ENCODE peak calls at places on chromosome 17, in seven cellular contexts. Z, F, G, Y, E, I and O are unnamed samples.

GRCh38 chr17:80388175-80388574 is 26.8 kb upstream of the ENDOV start:
- DNase-seq in Z (no peak), G (no peak), Y (no peak), F (no peak), E (no peak), I (no peak), O (no peak)

GRCh38 chr17:8162232-8162996 is at the start of gene VAMP2:
- DNase-seq in Y (peak), G (peak), E (no peak), Z (peak), I (peak), F (peak), O (peak)

GRCh38 chr17:75875940-75876189 is 2.5 kb downstream of the TRIM47 start:
- DNase-seq in F (no peak), Y (peak), E (no peak), Z (no peak), I (no peak), G (no peak), O (no peak)

GRCh38 chr17:77315551-77316190 is 174.9 kb downstream of the SEC14L1 start:
- DNase-seq in Z (no peak), I (no peak), Y (no peak), G (no peak), F (no peak), E (no peak), O (no peak)

GRCh38 chr17:17603178-17603894 is 11.8 kb upstream of the PEMT start:
- DNase-seq in G (peak), I (no peak), Z (no peak), Y (no peak), F (no peak), E (no peak), O (no peak)

GRCh38 chr17:8019665-8020064 is 17.2 kb downstream of the GUCY2D start:
- DNase-seq in E (no peak), I (peak), F (no peak), Z (no peak), G (no peak), Y (no peak), O (no peak)

GRCh38 chr17:38970128-38970527 is 2.9 kb upstream of the FBXO47 start:
- DNase-seq in G (no peak), I (no peak), Z (no peak), Y (no peak), F (no peak), E (no peak), O (peak)

GRCh38 chr17:56291226-56291805 is 138.0 kb downstream of the ANKFN1 start:
- DNase-seq in F (no peak), I (no peak), Y (no peak), E (no peak), Z (no peak), G (no peak), O (no peak)

GRCh38 chr17:61584866-61585265 is 6.2 kb downstream of the NACA2 start:
- DNase-seq in E (no peak), I (no peak), F (no peak), G (no peak), Y (no peak), Z (no peak), O (no peak)

GRCh38 chr17:38469875-38470274 is 41.6 kb downstream of the ARHGAP23 start:
- DNase-seq in F (no peak), G (no peak), E (no peak), Y (no peak), I (peak), Z (no peak), O (no peak)

GRCh38 chr17:29155235-29155965 is 24.8 kb downstream of the MYO18A start:
- DNase-seq in I (peak), F (no peak), E (no peak), G (no peak), Y (no peak), Z (no peak), O (peak)

GRCh38 chr17:8557176-8557806 is 73.2 kb downstream of the MYH10 start:
- DNase-seq in F (no peak), G (no peak), E (no peak), Z (no peak), I (no peak), Y (no peak), O (no peak)

GRCh38 chr17:5203908-5204294 is 12.2 kb upstream of the ZNF594 start:
- DNase-seq in Y (no peak), G (no peak), I (peak), F (no peak), E (no peak), Z (no peak), O (no peak)

GRCh38 chr17:31527606-31528005 is 136.1 kb downstream of the RAB11FIP4 start:
- DNase-seq in G (no peak), Z (no peak), F (no peak), I (no peak), E (no peak), Y (peak), O (no peak)

GRCh38 chr17:62048262-62048661 is 16.8 kb downstream of the MED13 start:
- DNase-seq in F (no peak), I (no peak), G (no peak), Z (no peak), E (no peak), Y (no peak), O (no peak)